ENCODE peak calls at places on chromosomes 7 and 10, in four cellular contexts. X is endothelial cell; S is NCI-H1092; A is stimulated activated CD4-positive, alpha-beta T cell treated with anti-CD3 and anti-CD28 coated beads, Interleukin-2, amount 100 ng/mL, for 24 hours. D is an unnamed sample.

GRCh38 chr10:13441476-13441875 is 87.3 kb downstream of the BEND7 start:
- DNase-seq in X (no peak), S (no peak), A (no peak), D (no peak)

GRCh38 chr10:33914746-33915145 is 580.3 kb upstream of the NRP1 start:
- DNase-seq in X (no peak), S (no peak), A (no peak), D (no peak)

GRCh38 chr7:29754874-29755490 is 51.3 kb upstream of the WIPF3 start:
- DNase-seq in X (no peak), S (no peak), A (no peak), D (no peak)

GRCh38 chr7:157524731-157525130 is 187.9 kb downstream of the DNAJB6 start:
- DNase-seq in X (no peak), S (no peak), A (no peak), D (no peak)

GRCh38 chr10:111973306-111973705 is 210.3 kb downstream of the GPAM start:
- DNase-seq in X (no peak), S (no peak), A (no peak), D (no peak)

GRCh38 chr7:41472427-41473125 is 230.3 kb downstream of the INHBA start:
- DNase-seq in X (no peak), S (no peak), A (no peak), D (no peak)

GRCh38 chr7:25754333-25754732 is 397.7 kb upstream of the NFE2L3 start:
- DNase-seq in X (no peak), S (no peak), A (no peak), D (no peak)

GRCh38 chr7:24737281-24737680 is 20.0 kb downstream of the GSDME start:
- DNase-seq in X (no peak), S (no peak), A (no peak), D (no peak)

GRCh38 chr7:140079121-140079536 is 16.4 kb upstream of the PARP12 start:
- DNase-seq in X (peak), S (no peak), A (no peak), D (peak)

GRCh38 chr7:55964261-55964801 is at the start of gene NIPSNAP2:
- DNase-seq in X (peak), S (peak), A (peak), D (peak)

GRCh38 chr7:77453531-77453930 is 37.4 kb upstream of the GSAP start:
- DNase-seq in X (no peak), S (no peak), A (no peak), D (no peak)

GRCh38 chr10:79165068-79165467 is 96.3 kb downstream of the ZMIZ1 start:
- DNase-seq in X (no peak), S (no peak), A (no peak), D (no peak)

GRCh38 chr7:137169282-137169698 is 174.2 kb downstream of the PTN start:
- DNase-seq in X (peak), S (peak), A (no peak), D (peak)

GRCh38 chr10:71406878-71407277 is 10.2 kb downstream of the CDH23 start:
- DNase-seq in X (no peak), S (no peak), A (no peak), D (no peak)

GRCh38 chr7:75905785-75906604 is 9.0 kb upstream of the POR start:
- DNase-seq in X (peak), S (peak), A (no peak), D (peak)

GRCh38 chr10:129956285-129956649 is 7.8 kb downstream of the EBF3 start:
- DNase-seq in X (no peak), S (no peak), A (no peak), D (no peak)

GRCh38 chr7:140649566-140650205 is 9.1 kb upstream of the DENND2A start:
- DNase-seq in X (no peak), S (no peak), A (no peak), D (no peak)

GRCh38 chr10:7121154-7121797 is 289.6 kb downstream of the SFMBT2 start:
- DNase-seq in X (peak), S (peak), A (peak), D (peak)

GRCh38 chr7:90401989-90402388 is 1.3 kb upstream of the CLDN12 start:
- DNase-seq in X (no peak), S (peak), A (no peak), D (no peak)

GRCh38 chr7:159031135-159031701 is 113.4 kb downstream of the VIPR2 start:
- DNase-seq in X (peak), S (no peak), A (peak), D (peak)

GRCh38 chr10:74179124-74179710 is 28.2 kb downstream of the ADK start:
- DNase-seq in X (no peak), S (no peak), A (no peak), D (no peak)

GRCh38 chr7:130010689-130011412 is 40.3 kb downstream of the ZC3HC1 start:
- DNase-seq in X (peak), S (peak), A (peak), D (peak)

GRCh38 chr10:50618624-50619023 is 5.1 kb downstream of the SGMS1 start:
- DNase-seq in X (no peak), S (no peak), A (no peak), D (no peak)

GRCh38 chr7:143323650-143324049 is 7.7 kb downstream of the CLCN1 start:
- DNase-seq in X (no peak), S (no peak), A (no peak), D (no peak)

GRCh38 chr7:12389089-12389700 is 14.5 kb downstream of the VWDE start:
- DNase-seq in X (peak), S (peak), A (peak), D (peak)

GRCh38 chr10:15262036-15262713 is 93.7 kb upstream of the NMT2 start:
- DNase-seq in X (no peak), S (no peak), A (no peak), D (no peak)

GRCh38 chr10:44998146-44998631 is 2.5 kb upstream of the ZNF22 start:
- DNase-seq in X (no peak), S (no peak), A (no peak), D (peak)

D was measured in ecto neural progenitor cell.